ENCODE peak calls at places on chromosomes 7 and 10, in nine cellular contexts. X is K562, Z is endothelial cell, V is fibroblast of villous mesenchyme, E is A549, Y is heart right ventricle, B is foreskin keratinocyte, F is endodermal cell, W is fibroblast of mammary gland. U is an unnamed sample.

GRCh38 chr7:41987-42386 is 150.4 kb upstream of the FAM20C start:
- DNase-seq in F (peak), Y (no peak), W (peak), X (no peak), B (no peak), E (no peak), V (no peak), Z (no peak), U (no peak)

GRCh38 chr7:318476-319266 is 28.7 kb downstream of the FOXL3 start:
- DNase-seq in V (no peak), Z (no peak), Y (peak), E (no peak), X (no peak), B (no peak), F (no peak), W (no peak), U (peak)

GRCh38 chr10:126433351-126433750 is 45.1 kb upstream of the ADAM12 start:
- DNase-seq in V (no peak), X (no peak), F (no peak), Y (no peak), E (no peak), Z (no peak), W (peak), B (no peak), U (no peak)

GRCh38 chr10:68223535-68224165 is 8.3 kb downstream of the ATOH7 start:
- DNase-seq in F (peak), E (peak), Z (no peak), X (no peak), W (no peak), V (no peak), B (no peak), Y (no peak), U (no peak)

GRCh38 chr7:20647908-20648776 is 32.7 kb downstream of the ABCB5 start:
- DNase-seq in X (peak), V (no peak), W (peak), F (peak), Z (peak), Y (no peak), E (peak), B (peak), U (no peak)

GRCh38 chr10:79176052-79176501 is 107.3 kb downstream of the ZMIZ1 start:
- DNase-seq in Y (no peak), Z (no peak), E (no peak), X (no peak), F (no peak), V (no peak), W (peak), B (no peak), U (no peak)

GRCh38 chr10:26448706-26449435 is 10.7 kb downstream of the APBB1IP start:
- DNase-seq in W (no peak), X (no peak), B (no peak), Y (no peak), V (no peak), Z (no peak), F (no peak), E (no peak), U (no peak)

GRCh38 chr10:125199261-125199660 is 38.9 kb upstream of the CTBP2 start:
- DNase-seq in W (no peak), E (no peak), Y (no peak), Z (no peak), X (no peak), F (no peak), V (no peak), B (no peak), U (no peak)

GRCh38 chr7:70053421-70053820 is 455.1 kb downstream of the AUTS2 start:
- DNase-seq in Y (no peak), Z (no peak), F (no peak), X (no peak), E (no peak), V (no peak), W (no peak), B (no peak), U (no peak)

GRCh38 chr10:101749033-101749432 is 26.9 kb downstream of the FGF8 start:
- DNase-seq in V (no peak), B (no peak), X (peak), E (peak), Y (no peak), Z (peak), F (peak), W (no peak), U (no peak)

GRCh38 chr10:27256299-27256698 is 15.7 kb upstream of the ACBD5 start:
- DNase-seq in Z (no peak), V (no peak), F (no peak), X (no peak), B (no peak), E (no peak), W (no peak), Y (no peak), U (peak)

GRCh38 chr7:130374507-130374906 is 5.8 kb upstream of the CPA1 start:
- DNase-seq in Y (no peak), V (no peak), X (no peak), E (no peak), B (no peak), F (no peak), W (no peak), Z (no peak), U (no peak)

GRCh38 chr10:104351067-104351681 is 2.5 kb upstream of the CFAP58 start:
- DNase-seq in V (peak), B (peak), E (no peak), F (no peak), W (peak), Y (no peak), X (no peak), Z (no peak), U (no peak)

GRCh38 chr10:131452926-131453771 is 141.6 kb upstream of the TCERG1L start:
- DNase-seq in W (no peak), B (no peak), F (peak), Y (peak), Z (no peak), E (no peak), X (no peak), V (no peak), U (peak)

GRCh38 chr7:80661729-80662128 is 23.3 kb downstream of the CD36 start:
- DNase-seq in E (peak), W (peak), Y (no peak), Z (no peak), V (no peak), X (no peak), F (peak), B (no peak), U (no peak)
- TF ChIP-seq CTCF in E (peak), W (peak), Y (peak), Z (no peak), V (peak), X (no peak), F (peak), B (peak), U (peak)

DNA sequence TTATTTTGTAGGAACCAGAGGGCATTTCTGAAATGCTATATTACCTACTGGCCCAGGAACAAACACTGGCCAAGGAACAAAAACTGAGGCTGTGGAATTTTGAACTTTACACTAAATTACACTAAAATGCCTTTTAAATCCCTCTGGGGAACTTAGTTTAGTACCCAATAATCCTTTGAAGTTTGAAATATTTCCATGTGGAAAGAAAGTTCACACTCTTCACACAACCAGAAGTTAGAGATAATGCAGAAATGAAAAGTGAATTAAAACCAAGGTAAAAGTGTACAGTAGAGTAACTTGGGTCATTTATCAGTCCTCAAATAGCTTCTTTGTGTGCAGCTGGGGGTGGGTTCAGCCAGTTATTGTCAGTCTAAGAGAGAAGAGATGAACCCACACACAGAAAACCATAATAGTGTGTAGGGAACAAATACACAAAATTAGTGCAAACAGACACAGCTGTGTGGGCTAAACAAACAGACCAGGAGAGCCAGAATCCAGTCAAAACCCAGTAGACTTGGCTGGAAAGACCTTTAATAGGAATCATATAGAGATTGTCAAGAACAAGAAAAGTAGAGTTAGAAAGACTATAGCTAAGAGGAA is 46.5 kb upstream of the DGKI start:
- DNase-seq in Z (no peak), B (no peak), W (no peak), F (no peak), X (no peak), Y (no peak), E (no peak), V (no peak), U (no peak)
- TF ChIP-seq CTCF in Z (no peak), B (no peak), W (no peak), F (no peak), X (no peak), Y (no peak), E (no peak), V (no peak), U (no peak)

DNA sequence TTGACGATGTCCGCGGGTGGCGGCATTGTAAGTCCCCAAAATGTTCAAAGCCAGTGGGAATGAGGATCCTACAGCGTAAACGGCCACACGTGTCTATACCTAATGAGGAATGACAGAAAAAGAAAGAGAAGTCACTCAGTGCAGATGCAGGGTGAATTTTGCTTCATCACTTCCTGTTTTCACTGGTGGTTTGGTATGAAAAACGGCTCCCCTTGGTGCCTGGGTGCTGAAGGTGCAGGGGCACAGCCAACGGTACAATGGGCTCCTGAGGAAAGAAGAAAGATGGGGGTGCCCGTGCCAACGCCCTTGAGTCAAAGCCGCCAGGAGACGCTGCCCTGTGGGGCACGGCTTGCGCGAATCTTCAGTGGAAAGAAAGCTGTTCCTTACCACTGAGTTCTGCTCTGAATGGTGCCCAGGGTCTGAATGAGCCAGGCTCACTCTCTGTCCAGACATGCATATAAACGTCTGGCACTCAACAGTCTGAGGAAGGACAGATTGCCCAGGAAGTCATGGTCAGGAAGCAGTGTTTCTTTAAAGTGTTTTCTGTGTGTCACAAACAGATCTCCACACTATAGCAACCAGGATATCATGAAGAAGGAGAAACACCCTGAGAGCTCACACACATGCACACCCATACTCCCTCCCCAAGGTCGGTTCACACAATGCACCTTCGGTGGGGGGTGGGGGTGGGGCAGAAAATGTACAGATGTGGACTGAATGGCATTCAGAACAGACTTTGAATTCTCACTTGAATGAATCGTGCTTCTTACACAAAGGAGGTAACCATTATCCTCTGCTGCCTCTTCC is 105.8 kb downstream of the ELMO1 start:
- DNase-seq in X (no peak), F (no peak), Z (peak), E (no peak), Y (no peak), V (no peak), W (no peak), B (no peak), U (no peak)
- TF ChIP-seq CTCF in X (no peak), F (no peak), Z (no peak), E (no peak), Y (no peak), V (no peak), W (no peak), B (no peak), U (no peak)

GRCh38 chr10:90862908-90863514 is 5.2 kb upstream of the HTR7 start:
- DNase-seq in Y (no peak), E (peak), W (peak), B (no peak), V (peak), F (no peak), X (peak), Z (peak), U (no peak)
- TF ChIP-seq CTCF in Y (peak), E (peak), W (peak), B (peak), V (peak), F (peak), X (peak), Z (peak), U (peak)

DNA sequence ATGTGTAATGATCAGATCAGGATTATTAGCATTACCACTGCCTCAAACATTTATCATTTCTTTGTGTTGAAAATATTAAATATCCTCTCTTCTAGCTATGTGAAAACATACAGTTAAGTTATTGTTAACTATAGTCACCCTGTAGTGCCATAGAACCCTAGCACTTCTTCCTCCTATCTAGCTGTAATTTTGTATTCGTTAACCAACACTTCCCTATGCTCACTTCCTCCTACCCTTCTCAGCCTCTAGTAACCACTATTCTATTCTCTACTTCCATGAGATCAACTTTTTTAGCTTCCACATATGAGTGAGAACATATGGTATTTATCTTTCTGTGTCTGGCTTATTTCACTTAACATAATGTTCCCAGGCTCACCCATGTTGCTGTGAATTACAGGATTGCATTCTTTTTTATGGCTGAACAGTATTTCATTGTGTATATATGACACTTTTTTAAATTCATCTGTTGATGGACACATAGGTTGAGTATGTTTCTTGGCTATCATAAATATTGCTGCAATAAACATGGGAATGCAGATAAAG is 132.7 kb upstream of the RHOBTB1 start:
- DNase-seq in Z (no peak), Y (no peak), V (peak), F (no peak), E (no peak), W (no peak), X (no peak), B (no peak), U (no peak)
- TF ChIP-seq CTCF in Z (no peak), Y (no peak), V (no peak), F (no peak), E (no peak), W (no peak), X (no peak), B (no peak), U (no peak)

U was measured in glutamatergic neuron.